ENCODE peak calls at places on chromosome 1, in four cellular contexts. D, F, B and A are unnamed samples.

GRCh38 chr1:228061411-228062084 is 21.0 kb upstream of the ARF1 start:
- DNase-seq in D (no peak), F (no peak), B (no peak), A (no peak)

GRCh38 chr1:178502330-178502714 is 5.6 kb upstream of the CLEC20A start:
- DNase-seq in D (no peak), F (no peak), B (no peak), A (no peak)

GRCh38 chr1:209855623-209856022 is 27.9 kb downstream of the UTP25 start:
- DNase-seq in D (no peak), F (no peak), B (no peak), A (no peak)

GRCh38 chr1:147171399-147172167 is 687 bp downstream of the PRKAB2 start:
- DNase-seq in D (no peak), F (peak; percentile 17), B (no peak), A (no peak)

GRCh38 chr1:83497563-83497962 is 501.4 kb downstream of the TTLL7 start:
- DNase-seq in D (no peak), F (no peak), B (no peak), A (no peak)

GRCh38 chr1:154221815-154222081 is 993 bp downstream of the UBAP2L start:
- DNase-seq in D (peak; percentile 79), F (no peak), B (no peak), A (no peak)

GRCh38 chr1:155192346-155193274 is 15.1 kb downstream of the THBS3 start:
- DNase-seq in D (no peak), F (no peak), B (no peak), A (no peak)

GRCh38 chr1:40776236-40777072 is 7.1 kb upstream of the KCNQ4 start:
- DNase-seq in D (no peak), F (no peak), B (no peak), A (no peak)

GRCh38 chr1:200415693-200416593 is 6.1 kb upstream of the ZNF281 start:
- DNase-seq in D (peak; percentile 96), F (peak; percentile 39), B (peak; percentile 69), A (no peak)

GRCh38 chr1:233681285-233681684 is 67.4 kb downstream of the KCNK1 start:
- DNase-seq in D (no peak), F (no peak), B (no peak), A (no peak)

GRCh38 chr1:22236151-22236550 is 93.3 kb upstream of the WNT4 start:
- DNase-seq in D (no peak), F (no peak), B (no peak), A (no peak)

GRCh38 chr1:11571906-11572616 is 82.2 kb downstream of the FBXO2 start:
- DNase-seq in D (no peak), F (no peak), B (no peak), A (no peak)
- TF ChIP-seq CTCF in D (no peak), F (no peak), B (no peak), A (no peak)

GRCh38 chr1:203086992-203087763 is 1.4 kb upstream of the MYOG start:
- DNase-seq in D (no peak), F (no peak), B (no peak), A (no peak)

GRCh38 chr1:203083463-203083921 is 2.3 kb downstream of the MYOG start:
- DNase-seq in D (no peak), F (no peak), B (no peak), A (peak; percentile 24)

GRCh38 chr1:203085528-203086406 is at the start of gene MYOG:
- DNase-seq in D (no peak), F (no peak), B (peak; percentile 32), A (peak; percentile 37)

GRCh38 chr1:203082571-203083462 is 3.0 kb downstream of the MYOG start:
- DNase-seq in D (no peak), F (no peak), B (no peak), A (no peak)

DNA sequence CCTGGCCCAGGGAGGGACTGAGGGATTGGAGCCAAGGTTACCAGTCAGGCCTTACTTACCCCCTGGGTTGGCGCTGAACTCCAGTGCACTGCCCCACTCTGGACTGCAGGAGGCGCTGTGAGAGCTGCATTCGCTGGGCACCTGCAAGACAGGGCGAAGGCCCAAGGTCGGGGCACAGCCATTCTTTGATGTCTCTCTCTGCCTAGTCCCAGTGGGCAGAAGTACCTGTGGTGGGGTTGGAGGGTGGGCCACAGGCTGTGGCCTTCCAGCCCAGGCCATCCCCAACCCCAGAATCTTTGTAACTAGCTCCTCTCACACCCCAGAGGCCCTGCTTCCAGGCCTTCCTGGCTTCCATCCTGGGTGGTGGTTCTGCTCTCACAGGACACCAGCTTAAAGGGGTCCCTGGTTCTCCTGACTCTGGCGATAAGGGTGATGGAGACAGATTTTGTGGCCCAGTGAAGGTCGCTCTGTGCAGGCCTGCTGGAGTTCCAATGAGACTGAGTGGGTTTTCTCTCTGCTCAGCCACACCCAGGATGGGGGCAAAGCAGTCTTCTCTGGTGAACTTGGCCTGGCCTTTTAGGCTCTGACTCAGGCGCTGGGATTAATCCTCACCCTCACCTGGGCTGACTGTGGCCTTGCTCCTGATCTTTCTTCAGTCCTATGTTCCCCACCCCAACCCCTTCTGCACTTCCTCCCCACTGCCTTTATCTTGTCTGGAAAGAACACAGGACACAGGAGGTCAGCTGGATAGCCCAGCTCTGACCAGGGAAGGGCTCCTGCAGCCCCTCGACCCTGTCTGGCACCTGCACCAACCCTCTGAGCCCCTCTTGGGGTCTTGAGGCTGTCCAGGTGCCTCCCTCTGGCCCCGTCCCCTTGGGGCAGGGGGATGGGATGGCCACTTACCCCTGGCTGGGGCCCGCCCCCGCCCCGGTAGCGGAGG is 954 bp downstream of the MYOG start:
- DNase-seq in D (no peak), F (peak; percentile 69), B (peak; percentile 68), A (peak; percentile 36)
- TF ChIP-seq CTCF in D (peak; percentile 42), F (peak; percentile 49), B (peak; percentile 79), A (no peak)

DNA sequence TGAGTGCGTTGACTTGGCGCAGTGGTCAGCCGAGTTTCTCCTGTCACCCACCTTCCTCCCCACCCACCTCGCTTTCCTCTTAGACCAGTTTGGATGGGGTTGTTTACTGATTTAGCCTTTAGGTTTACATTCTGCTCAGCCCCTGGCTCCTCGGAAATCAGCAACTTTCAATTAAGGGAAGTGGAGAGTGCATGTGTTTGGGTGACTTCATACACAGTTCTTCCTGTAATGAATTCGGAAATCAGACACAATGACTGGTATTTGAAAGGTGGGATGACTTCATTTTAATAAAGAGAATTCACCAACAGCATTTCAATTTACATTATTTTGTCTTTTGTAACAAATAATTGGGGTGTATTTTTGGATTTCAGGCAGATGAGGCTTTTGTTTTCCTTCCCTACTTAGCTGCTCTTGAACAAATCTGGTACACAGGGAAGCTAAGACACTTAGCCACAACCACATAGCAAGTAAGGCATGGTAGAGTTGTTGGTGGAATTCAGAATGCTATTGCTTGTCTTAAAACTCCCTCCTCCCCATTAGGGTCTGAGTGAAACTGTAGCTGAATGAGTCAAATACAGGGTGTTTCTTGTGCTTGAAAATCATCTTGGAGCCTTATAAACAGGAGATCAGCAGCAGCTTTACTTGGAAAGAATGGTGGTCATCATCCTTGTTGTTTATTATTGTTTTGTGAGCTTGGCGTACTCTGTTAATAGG is 870 bp downstream of the STX12 start:
- DNase-seq in D (peak; percentile 45), F (no peak), B (no peak), A (no peak)
- TF ChIP-seq CTCF in D (no peak), F (no peak), B (no peak), A (no peak)

DNA sequence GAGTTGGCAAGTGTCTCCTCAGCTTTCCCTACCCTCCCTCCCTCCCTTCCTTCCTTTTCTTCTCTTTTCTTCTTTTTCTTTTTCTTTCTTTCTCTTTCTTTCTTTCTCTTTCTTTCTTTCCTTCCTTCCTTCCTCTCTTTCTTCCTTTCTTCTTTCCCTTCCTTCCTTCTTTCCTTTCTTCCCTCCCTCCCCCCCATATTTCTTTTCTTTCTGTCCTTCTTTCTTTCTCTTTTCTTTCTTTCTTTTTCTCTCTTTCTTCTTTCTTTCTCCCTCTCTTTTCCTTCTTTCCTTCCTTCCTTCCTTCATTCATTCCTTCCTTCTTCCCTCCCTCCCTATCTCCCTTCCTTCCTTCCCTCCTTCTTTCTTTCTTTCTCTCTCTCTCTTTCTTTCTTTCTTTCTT is 18.6 kb upstream of the TTC22 start:
- DNase-seq in D (no peak), F (no peak), B (no peak), A (no peak)
- TF ChIP-seq CTCF in D (no peak), F (no peak), B (no peak), A (no peak)

DNA sequence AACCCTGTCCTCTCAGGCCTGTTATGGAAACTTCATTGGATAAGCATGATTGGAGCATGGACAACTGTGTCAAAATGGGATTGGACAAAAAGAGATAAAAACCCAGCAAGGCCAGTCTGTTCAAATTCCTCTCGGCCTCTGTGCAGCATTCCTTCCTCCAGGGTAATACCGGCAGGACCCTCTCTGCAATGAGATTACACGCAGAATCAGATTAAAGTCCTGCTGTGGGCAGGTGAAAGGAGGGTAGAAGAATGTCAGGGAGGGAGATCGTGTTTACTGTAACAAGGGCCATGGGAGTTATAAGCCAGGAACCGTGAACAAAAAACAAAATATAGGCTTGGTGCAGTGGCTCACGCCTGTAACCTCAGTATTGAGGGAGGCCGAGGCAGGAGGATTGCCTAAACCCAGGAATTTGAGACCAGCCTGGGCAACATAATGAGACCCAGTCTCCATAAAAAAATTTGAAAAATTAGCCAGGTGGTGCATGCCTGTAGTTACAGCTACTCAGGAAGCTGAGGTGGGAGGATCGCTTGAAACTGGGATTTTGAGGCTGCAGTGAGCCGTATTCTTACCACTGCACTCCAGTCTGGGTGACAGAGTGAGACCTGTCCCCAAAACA is 5.6 kb upstream of the EFHD2 start:
- DNase-seq in D (no peak), F (no peak), B (no peak), A (no peak)
- TF ChIP-seq CTCF in D (no peak), F (no peak), B (no peak), A (no peak)

DNA sequence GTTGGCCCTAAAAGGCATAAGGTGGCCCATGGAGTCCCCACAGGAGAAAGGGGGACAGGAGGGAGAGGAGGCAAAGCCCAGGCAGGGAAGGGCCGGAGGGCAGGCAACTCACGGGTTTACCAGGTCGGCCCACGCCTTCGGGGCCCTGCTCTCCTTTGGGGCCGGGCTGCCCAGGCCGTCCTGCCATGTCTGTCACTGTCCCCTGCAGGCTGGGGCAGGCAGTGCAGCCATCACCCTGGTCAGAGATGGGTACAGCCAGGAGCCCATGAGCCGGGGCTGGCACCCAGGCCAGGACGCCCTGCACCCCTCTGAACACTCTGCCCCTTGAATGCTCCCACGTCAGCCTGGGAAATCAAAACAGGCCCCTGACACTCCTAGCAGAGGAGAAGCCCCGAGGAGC is 19.8 kb downstream of the COL16A1 start:
- DNase-seq in D (no peak), F (no peak), B (no peak), A (no peak)
- TF ChIP-seq CTCF in D (peak; percentile 44), F (peak; percentile 27), B (peak; percentile 40), A (no peak)

GRCh38 chr1:79603862-79604261 is 597.3 kb upstream of the ADGRL4 start:
- DNase-seq in D (peak; percentile 29), F (no peak), B (no peak), A (no peak)

GRCh38 chr1:79599257-79599656 is 592.7 kb upstream of the ADGRL4 start:
- DNase-seq in D (no peak), F (no peak), B (no peak), A (no peak)

GRCh38 chr1:79604490-79605198 is 598.1 kb upstream of the ADGRL4 start:
- DNase-seq in D (no peak), F (no peak), B (no peak), A (no peak)
- TF ChIP-seq CTCF in D (no peak), F (no peak), B (no peak), A (no peak)

DNA sequence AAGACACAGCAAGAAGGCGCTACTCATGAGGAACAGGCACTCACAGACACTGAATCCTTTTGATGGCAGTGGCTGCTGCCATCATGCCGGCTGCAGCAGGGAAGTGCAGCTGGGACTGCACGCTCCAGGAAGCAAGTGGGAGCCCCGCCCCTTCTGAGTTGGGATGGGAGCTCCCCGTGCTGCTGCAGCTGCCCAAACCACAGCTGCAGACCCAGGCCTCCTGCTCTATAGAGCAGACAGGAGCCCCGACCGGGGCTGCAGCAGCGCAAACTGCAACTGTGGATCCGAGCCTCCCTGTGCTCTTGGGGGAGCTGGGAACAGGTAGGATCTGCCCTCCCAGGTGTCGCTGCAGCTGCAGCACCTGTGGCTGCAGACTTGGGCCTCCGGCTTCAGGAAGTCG is 65.2 kb upstream of the MARK1 start:
- DNase-seq in D (no peak), F (no peak), B (no peak), A (no peak)
- TF ChIP-seq CTCF in D (no peak), F (no peak), B (no peak), A (no peak)